ENCODE peak calls at places on chromosomes 11 and 22, in five cellular contexts. C, J, Y, P and F are unnamed samples.
A peak's percentile ranks its signal among the peaks of the same experiment; 100 is the strongest.

GRCh38 chr11:73085189-73085875 is 56.8 kb downstream of the FCHSD2 start:
- DNase-seq in P (no peak), Y (no peak), C (no peak), J (no peak), F (no peak)

GRCh38 chr11:94885133-94885532 is 88.2 kb downstream of the CWC15 start:
- DNase-seq in P (no peak), Y (no peak), C (no peak), J (no peak), F (no peak)

GRCh38 chr11:15815246-15816209 is 540.8 kb downstream of the SOX6 start:
- DNase-seq in Y (no peak), P (no peak), J (no peak), C (no peak), F (no peak)

GRCh38 chr11:2096919-2097301 is 42.3 kb downstream of the IGF2 start:
- DNase-seq in P (no peak), Y (no peak), C (peak; percentile 38), J (no peak), F (no peak)

GRCh38 chr11:101863361-101863760 is 51.4 kb upstream of the CEP126 start:
- DNase-seq in P (no peak), Y (peak; percentile 76), C (no peak), J (no peak), F (no peak)

GRCh38 chr11:102226702-102227101 is 90.6 kb upstream of the BIRC3 start:
- DNase-seq in C (no peak), P (no peak), J (no peak), Y (peak; percentile 61), F (no peak)

GRCh38 chr11:15341587-15341986 is 226.9 kb downstream of the INSC start:
- DNase-seq in C (no peak), P (no peak), Y (no peak), J (no peak), F (no peak)

GRCh38 chr11:101721270-101721669 is 137.5 kb upstream of the TRPC6 start:
- DNase-seq in P (no peak), Y (no peak), C (no peak), J (no peak), F (no peak)

GRCh38 chr11:15920856-15921629 is 435.3 kb downstream of the SOX6 start:
- DNase-seq in P (no peak), J (no peak), C (peak; percentile 50), Y (no peak), F (no peak)

GRCh38 chr11:12220305-12220704 is 109.9 kb downstream of the MICAL2 start:
- DNase-seq in P (peak; percentile 81), Y (peak; percentile 50), C (peak; percentile 87), J (no peak), F (no peak)

GRCh38 chr11:122440783-122441701 is 214.5 kb upstream of the UBASH3B start:
- DNase-seq in P (peak; percentile 61), Y (peak; percentile 15), C (peak; percentile 60), J (no peak), F (peak; percentile 35)

GRCh38 chr11:61853698-61854169 is 25.6 kb downstream of the FADS2 start:
- DNase-seq in C (peak; percentile 79), J (no peak), P (no peak), Y (no peak), F (no peak)

GRCh38 chr11:129077191-129077590 is 114.9 kb downstream of the ARHGAP32 start:
- DNase-seq in P (no peak), C (no peak), Y (no peak), J (no peak), F (no peak)

GRCh38 chr11:57342702-57343101 is 4.5 kb downstream of the P2RX3 start:
- DNase-seq in C (no peak), Y (no peak), P (no peak), J (no peak), F (no peak)

GRCh38 chr11:107785401-107785800 is 73.2 kb downstream of the SLC35F2 start:
- DNase-seq in Y (no peak), J (no peak), P (no peak), C (no peak), F (no peak)

GRCh38 chr11:73629907-73630306 is 16.5 kb upstream of the PLEKHB1 start:
- DNase-seq in C (no peak), J (no peak), Y (no peak), P (no peak), F (no peak)

GRCh38 chr22:44245867-44246266 is 65.1 kb downstream of the PARVG start:
- DNase-seq in C (no peak), P (no peak), Y (no peak), J (no peak), F (no peak)

GRCh38 chr11:82750643-82751139 is 17.0 kb upstream of the FAM181B start:
- DNase-seq in P (no peak), Y (peak; percentile 32), J (no peak), C (no peak), F (no peak)

GRCh38 chr11:46983598-46983997 is 47.0 kb downstream of the CSTPP1 start:
- DNase-seq in J (no peak), P (no peak), Y (no peak), C (no peak), F (no peak)

GRCh38 chr11:68396526-68396925 is 64.0 kb upstream of the PPP6R3 start:
- DNase-seq in J (no peak), Y (no peak), P (no peak), C (no peak), F (no peak)

GRCh38 chr11:34345012-34345804 is 12.6 kb downstream of the ABTB2 start:
- DNase-seq in P (peak; percentile 69), C (no peak), Y (no peak), J (peak; percentile 52), F (no peak)

GRCh38 chr11:112806876-112807275 is 154.3 kb upstream of the NCAM1 start:
- DNase-seq in Y (no peak), J (no peak), C (no peak), P (no peak), F (no peak)

GRCh38 chr11:96103102-96103501 is 179.2 kb upstream of the MTMR2 start:
- DNase-seq in Y (no peak), J (no peak), P (no peak), C (no peak), F (no peak)

GRCh38 chr11:101049813-101050212 is 79.8 kb downstream of the PGR start:
- DNase-seq in P (no peak), J (no peak), C (no peak), Y (no peak), F (no peak)

GRCh38 chr11:118909619-118910308 is 16.0 kb downstream of the BCL9L start:
- DNase-seq in J (no peak), Y (no peak), C (no peak), P (no peak), F (no peak)

GRCh38 chr11:118908264-118908663 is 17.5 kb downstream of the BCL9L start:
- DNase-seq in C (no peak), Y (no peak), P (no peak), J (no peak), F (no peak)

GRCh38 chr11:118910309-118911112 is 15.2 kb downstream of the BCL9L start:
- DNase-seq in J (no peak), C (peak; percentile 72), Y (peak; percentile 44), P (peak; percentile 82), F (peak; percentile 39)

GRCh38 chr11:118907749-118908106 is 18.0 kb downstream of the BCL9L start:
- DNase-seq in J (no peak), C (no peak), P (no peak), Y (no peak), F (no peak)

GRCh38 chr11:118908931-118909618 is 16.7 kb downstream of the BCL9L start:
- DNase-seq in J (no peak), Y (peak; percentile 70), P (peak; percentile 93), C (peak; percentile 89), F (no peak)
- TF ChIP-seq POLR2A in J (peak; percentile 47), Y (no peak), P (peak; percentile 47), C (no peak), F (no peak)

GRCh38 chr11:65572356-65573043 is at the start of gene FAM89B:
- DNase-seq in Y (peak; percentile 81), C (peak; percentile 95), J (no peak), P (peak; percentile 92), F (peak; percentile 91)

GRCh38 chr11:65571420-65571819 is 918 bp upstream of the FAM89B start:
- DNase-seq in J (no peak), P (no peak), C (no peak), Y (no peak), F (no peak)

GRCh38 chr11:65571940-65572339 is 398 bp upstream of the FAM89B start:
- DNase-seq in P (no peak), J (no peak), C (no peak), Y (peak; percentile 73), F (peak; percentile 77)

GRCh38 chr11:65569164-65569972 is 909 bp upstream of the ZNRD2 start:
- DNase-seq in C (no peak), P (no peak), J (no peak), Y (no peak), F (no peak)

DNA sequence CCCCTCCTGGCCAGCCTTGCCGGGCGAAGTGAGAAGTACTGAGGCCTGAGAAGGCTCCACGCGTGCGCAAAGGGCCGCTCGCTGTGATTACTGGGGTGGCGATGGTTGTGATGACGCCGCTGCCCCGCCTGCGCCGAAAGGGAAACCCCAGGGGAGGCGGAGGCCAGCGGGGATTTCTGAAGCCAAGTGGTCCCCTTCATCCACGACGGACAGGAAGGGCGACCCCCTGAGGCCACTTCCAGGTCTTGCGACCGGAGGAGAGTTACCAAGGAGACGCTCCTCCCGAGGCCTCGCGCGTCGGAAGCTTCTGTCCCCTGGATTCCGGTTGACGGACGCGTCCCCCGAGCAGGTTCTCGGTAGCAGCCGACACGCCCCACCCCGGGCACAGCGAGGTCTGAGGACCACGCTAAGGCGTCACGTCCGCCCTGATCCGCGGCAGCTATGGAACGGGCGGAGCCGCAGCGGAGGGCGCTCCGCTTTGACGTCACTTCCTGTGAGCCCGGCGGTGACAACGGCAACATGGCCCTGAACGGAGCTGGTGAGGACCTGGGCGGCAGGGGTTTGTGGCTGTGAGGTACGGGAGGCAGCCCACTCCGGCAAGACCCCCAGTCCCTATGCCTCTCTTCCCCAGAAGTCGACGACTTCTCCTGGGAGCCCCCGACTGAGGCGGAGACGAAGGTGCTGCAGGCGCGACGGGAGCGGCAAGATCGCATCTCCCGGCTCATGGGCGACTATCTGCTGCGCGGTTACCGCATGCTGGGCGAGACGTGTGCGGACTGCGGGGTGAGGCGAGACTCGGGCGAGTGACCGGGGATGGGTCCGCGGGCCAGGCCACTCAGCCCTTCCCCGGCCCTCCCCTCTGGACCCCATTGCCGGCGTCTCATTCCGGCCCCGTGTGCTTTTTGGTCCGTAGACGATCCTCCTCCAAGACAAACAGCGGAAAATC is at the start of gene ZNRD2:
- DNase-seq in J (peak; percentile 97), C (peak; percentile 99), Y (peak; percentile 99), P (peak; percentile 98), F (peak; percentile 98)
- TF ChIP-seq POLR2A in J (peak; percentile 36), C (no peak), Y (peak; percentile 84), P (peak; percentile 22), F (peak; percentile 90)

DNA sequence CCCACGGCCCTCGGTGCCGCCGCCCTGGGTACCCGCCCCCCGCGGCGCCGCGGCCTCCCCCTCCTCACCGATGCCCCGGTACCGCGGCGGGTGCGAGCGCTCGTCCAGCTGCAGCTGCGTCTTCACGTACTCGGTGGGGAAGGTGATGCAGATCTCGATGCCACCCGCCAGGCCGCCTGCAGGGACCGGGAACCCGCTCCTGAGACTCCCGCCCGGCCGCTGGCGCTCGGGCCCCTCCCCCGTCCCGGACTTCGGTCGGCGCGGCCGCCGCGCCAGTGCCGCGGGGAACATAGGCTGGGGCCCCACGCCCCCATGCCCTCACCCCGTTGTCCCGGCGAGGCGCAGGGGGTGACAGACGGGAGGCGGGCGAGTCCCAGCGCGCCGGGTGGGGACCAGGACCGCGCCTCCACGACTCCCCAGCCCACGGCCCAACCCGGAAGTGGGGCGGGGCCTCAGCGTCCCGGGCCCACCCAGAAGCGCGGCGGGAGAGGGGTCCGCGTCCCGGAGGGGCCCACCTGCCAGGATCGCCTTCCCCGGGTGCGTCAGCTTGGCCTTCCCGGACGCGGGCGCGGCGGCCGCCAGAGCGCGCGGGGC is 374 bp downstream of the SLC25A1 start:
- DNase-seq in P (no peak), Y (peak; percentile 46), J (no peak), C (peak; percentile 28), F (peak; percentile 77)
- TF ChIP-seq POLR2A in P (no peak), Y (no peak), J (no peak), C (no peak), F (no peak)

GRCh38 chr22:39502109-39502788 is at the start of gene MIEF1:
- DNase-seq in C (peak; percentile 99), J (peak; percentile 94), P (peak; percentile 97), Y (peak; percentile 96), F (peak; percentile 98)
- TF ChIP-seq POLR2A in C (no peak), J (peak; percentile 65), P (no peak), Y (peak; percentile 79), F (peak; percentile 51)